ENCODE peak calls at places on chromosomes 1 and 21, in four cellular contexts. F, R, L and C are unnamed samples.

GRCh38 chr1:169731446-169731845 is 2.4 kb downstream of the SELE start:
- DNase-seq in F (no peak), R (no peak), L (peak), C (no peak)

GRCh38 chr1:172638249-172638648 is 20.7 kb upstream of the FASLG start:
- DNase-seq in F (no peak), R (no peak), L (no peak), C (no peak)

GRCh38 chr1:211296396-211296795 is 30.2 kb upstream of the TRAF5 start:
- DNase-seq in F (no peak), R (no peak), L (no peak), C (no peak)

GRCh38 chr21:31233711-31234110 is 110.3 kb downstream of the TIAM1 start:
- DNase-seq in F (no peak), R (no peak), L (no peak), C (no peak)

GRCh38 chr1:242426271-242426905 is 98.1 kb downstream of the PLD5 start:
- DNase-seq in F (no peak), R (no peak), L (no peak), C (no peak)

GRCh38 chr1:186183219-186183618 is 191.8 kb downstream of the TPR start:
- DNase-seq in F (no peak), R (no peak), L (peak), C (no peak)

GRCh38 chr1:201144701-201145100 is 9.6 kb downstream of the TMEM9 start:
- DNase-seq in F (no peak), R (no peak), L (no peak), C (no peak)

GRCh38 chr1:4146101-4146500 is 246.0 kb upstream of the C1orf174 start:
- DNase-seq in F (no peak), R (no peak), L (no peak), C (no peak)

GRCh38 chr1:158147396-158148353 is 33.0 kb upstream of the CD1D start:
- DNase-seq in F (no peak), R (no peak), L (no peak), C (no peak)